ENCODE peak calls at places on chromosomes 2 and 18, in six cellular contexts. R is HCT116, D is right lobe of liver, E is endothelial cell of umbilical vein, X is Peyer's patch, Z is prostate gland. O is an unnamed sample.

GRCh38 chr2:104388296-104388695 is 465.6 kb upstream of the POU3F3 start:
- DNase-seq in E (no peak), Z (no peak), R (no peak), D (no peak), X (no peak), O (no peak)

GRCh38 chr2:20868377-20868776 is 45.5 kb upstream of the LDAH start:
- DNase-seq in Z (no peak), E (no peak), D (no peak), R (no peak), X (no peak), O (no peak)

GRCh38 chr2:239265681-239266435 is 135.0 kb downstream of the HDAC4 start:
- DNase-seq in D (no peak), R (no peak), X (peak), E (no peak), Z (no peak), O (no peak)

GRCh38 chr18:73511751-73512525 is 635.7 kb downstream of the FBXO15 start:
- DNase-seq in R (no peak), E (no peak), Z (no peak), X (no peak), D (no peak), O (no peak)

GRCh38 chr18:68498185-68498584 is 216.7 kb downstream of the TMX3 start:
- DNase-seq in R (no peak), X (no peak), Z (no peak), E (no peak), D (no peak), O (no peak)

GRCh38 chr2:226420646-226421045 is 379.0 kb downstream of the IRS1 start:
- DNase-seq in D (no peak), X (no peak), R (no peak), Z (no peak), E (no peak), O (no peak)

GRCh38 chr18:79587298-79588125 is 92.1 kb upstream of the CTDP1 start:
- DNase-seq in X (peak), E (no peak), Z (no peak), R (no peak), D (peak), O (peak)

GRCh38 chr18:79948719-79949411 is 2.6 kb downstream of the SLC66A2 start:
- DNase-seq in D (peak), Z (no peak), X (no peak), E (no peak), R (no peak), O (peak)

GRCh38 chr2:42493885-42494433 is at the start of gene KCNG3:
- DNase-seq in Z (peak), X (peak), D (peak), E (peak), R (no peak), O (peak)

GRCh38 chr2:96408631-96409542 is 73.3 kb downstream of the NCAPH start:
- DNase-seq in X (no peak), R (no peak), D (no peak), E (no peak), Z (peak), O (no peak)

GRCh38 chr2:21700644-21701043 is 576.9 kb downstream of the TDRD15 start:
- DNase-seq in Z (no peak), R (no peak), E (no peak), X (no peak), D (no peak), O (no peak)

GRCh38 chr2:18339326-18339725 is 221.1 kb downstream of the RDH14 start:
- DNase-seq in D (no peak), R (no peak), E (peak), X (no peak), Z (no peak), O (no peak)

GRCh38 chr2:207239222-207239674 is 73.5 kb upstream of the KLF7 start:
- DNase-seq in Z (peak), E (peak), D (no peak), X (no peak), R (no peak), O (peak)

GRCh38 chr2:149799296-149799695 is 211.7 kb upstream of the MMADHC start:
- DNase-seq in R (peak), Z (no peak), X (no peak), E (peak), D (no peak), O (no peak)

GRCh38 chr2:189369566-189369965 is 71.7 kb upstream of the WDR75 start:
- DNase-seq in X (no peak), R (no peak), Z (no peak), E (peak), D (no peak), O (no peak)

GRCh38 chr2:239379641-239380170 is 21.1 kb downstream of the HDAC4 start:
- DNase-seq in Z (no peak), D (no peak), E (no peak), R (no peak), X (peak), O (no peak)

GRCh38 chr2:166900700-166901099 is 12.4 kb downstream of the XIRP2 start:
- DNase-seq in Z (no peak), D (no peak), X (no peak), R (no peak), E (no peak), O (no peak)

GRCh38 chr2:102449370-102449974 is 23.6 kb upstream of the SLC9A4 start:
- DNase-seq in D (no peak), E (peak), R (peak), Z (peak), X (no peak), O (peak)

GRCh38 chr2:22855761-22856184 is 529.2 kb upstream of the KLHL29 start:
- DNase-seq in E (no peak), Z (no peak), R (no peak), D (no peak), X (no peak), O (no peak)

GRCh38 chr2:136182315-136182714 is 64.4 kb upstream of the CXCR4 start:
- DNase-seq in D (no peak), X (no peak), Z (no peak), E (no peak), R (no peak), O (no peak)

GRCh38 chr2:233544079-233544690 is 22.4 kb downstream of the USP40 start:
- DNase-seq in X (peak), R (no peak), E (peak), Z (no peak), D (no peak), O (peak)

DNA sequence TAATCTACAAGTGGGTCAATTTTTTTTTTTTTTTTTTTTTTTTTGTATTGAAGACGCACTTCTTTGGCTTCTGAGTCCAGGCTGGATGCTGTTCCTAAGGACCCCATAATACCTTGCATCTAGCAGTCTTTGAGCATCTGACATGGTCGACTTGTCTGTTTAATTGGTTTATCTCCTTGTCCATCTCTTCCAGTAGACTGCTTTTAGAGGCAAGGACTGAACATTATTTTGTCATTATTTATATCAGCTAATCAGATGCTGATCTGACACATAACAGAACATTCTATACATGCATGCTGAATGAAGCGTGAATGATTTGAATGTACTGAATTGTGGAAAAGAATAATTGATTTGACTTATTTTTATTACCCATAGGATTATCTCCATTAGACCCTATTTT is 118.7 kb downstream of the CDH7 start:
- DNase-seq in D (no peak), X (no peak), E (no peak), R (no peak), Z (no peak), O (no peak)
- TF ChIP-seq CTCF in D (no peak), X (no peak), E (no peak), R (no peak), Z (no peak), O (no peak)

GRCh38 chr2:84830758-84831500 is 50.0 kb downstream of the TRABD2A start:
- DNase-seq in E (no peak), D (no peak), X (no peak), R (no peak), Z (no peak), O (no peak)

GRCh38 chr2:84832772-84833461 is 48.0 kb downstream of the TRABD2A start:
- DNase-seq in X (no peak), R (no peak), Z (no peak), D (no peak), E (no peak), O (peak)

GRCh38 chr2:84827978-84828575 is 52.8 kb downstream of the TRABD2A start:
- DNase-seq in D (no peak), X (no peak), E (no peak), R (no peak), Z (no peak), O (no peak)

GRCh38 chr2:84829693-84830092 is 51.2 kb downstream of the TRABD2A start:
- DNase-seq in R (no peak), Z (no peak), X (no peak), E (no peak), D (no peak), O (no peak)

DNA sequence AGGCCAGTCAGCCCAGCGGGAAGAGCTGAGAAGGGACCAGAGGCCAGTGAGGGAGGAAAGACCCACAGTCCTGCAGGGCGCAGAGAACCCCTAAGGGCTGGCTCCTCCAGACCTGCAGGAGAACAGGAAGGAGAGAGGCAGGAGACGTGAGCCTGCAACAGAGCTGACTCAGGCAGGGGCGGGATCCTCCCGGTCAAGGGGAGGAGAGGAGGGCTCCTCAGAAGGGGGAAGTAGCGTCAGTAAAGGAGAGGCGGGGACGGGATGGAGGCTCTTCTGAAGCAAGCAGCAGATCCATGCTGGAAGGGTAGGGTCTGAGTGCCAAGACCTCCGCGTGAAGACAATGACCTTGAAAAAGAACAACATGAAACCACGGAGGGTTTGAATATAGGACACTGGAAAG is 50.8 kb downstream of the TRABD2A start:
- DNase-seq in D (no peak), E (no peak), X (no peak), R (no peak), Z (no peak), O (peak)
- TF ChIP-seq POLR2A in D (no peak), E (no peak), X (no peak), R (no peak), Z (no peak), O (peak)

GRCh38 chr18:57220485-57220884 is 73.6 kb downstream of the BOD1L2 start:
- DNase-seq in Z (no peak), D (no peak), E (no peak), R (no peak), X (no peak), O (no peak)

GRCh38 chr18:57221084-57221483 is 74.2 kb downstream of the BOD1L2 start:
- DNase-seq in Z (no peak), E (no peak), X (no peak), R (no peak), D (no peak), O (no peak)

GRCh38 chr18:57218281-57218680 is 71.4 kb downstream of the BOD1L2 start:
- DNase-seq in Z (no peak), X (no peak), R (no peak), E (no peak), D (no peak), O (no peak)

GRCh38 chr18:57223160-57223870 is 76.4 kb downstream of the BOD1L2 start:
- DNase-seq in R (no peak), D (no peak), E (no peak), Z (no peak), X (no peak), O (no peak)
- TF ChIP-seq CTCF in R (no peak), D (no peak), E (no peak), Z (no peak), X (no peak), O (no peak)

GRCh38 chr2:88836351-88836750 is 144.9 kb downstream of the RPIA start:
- DNase-seq in Z (no peak), R (no peak), X (no peak), E (no peak), D (no peak), O (no peak)

GRCh38 chr2:88841224-88841929 is 149.9 kb downstream of the RPIA start:
- DNase-seq in X (no peak), D (no peak), R (no peak), Z (no peak), E (no peak), O (no peak)

GRCh38 chr2:88837511-88838160 is 146.2 kb downstream of the RPIA start:
- DNase-seq in X (no peak), E (no peak), Z (no peak), D (no peak), R (no peak), O (no peak)

GRCh38 chr2:88835726-88836125 is 144.3 kb downstream of the RPIA start:
- DNase-seq in E (no peak), X (no peak), Z (no peak), D (no peak), R (no peak), O (no peak)

DNA sequence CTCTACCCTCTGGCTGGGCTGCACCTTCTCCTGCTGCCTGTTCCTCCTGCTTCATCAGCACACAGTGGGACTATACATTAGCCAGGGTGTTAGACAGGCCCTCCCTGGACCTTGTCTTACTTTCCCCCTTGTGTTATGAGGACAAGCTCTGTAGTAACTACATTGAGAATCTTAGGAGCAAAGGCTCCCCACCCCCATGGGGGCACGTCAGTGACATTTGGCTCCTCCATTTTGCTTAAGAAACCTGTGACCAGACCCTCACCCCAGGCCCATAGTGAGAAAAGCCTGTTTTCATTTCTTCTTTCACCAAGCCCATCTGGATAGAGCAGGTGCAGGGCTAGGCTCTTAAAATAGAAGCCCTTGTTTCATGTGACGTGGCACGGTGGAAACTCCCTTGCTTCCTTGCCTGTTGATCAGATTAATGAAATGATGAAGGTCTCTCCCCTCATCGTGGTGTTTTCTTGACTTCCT is 146.7 kb downstream of the RPIA start:
- DNase-seq in D (no peak), R (no peak), X (no peak), E (no peak), Z (no peak), O (peak)
- TF ChIP-seq POLR2A in D (no peak), R (no peak), X (no peak), E (no peak), Z (no peak), O (no peak)

DNA sequence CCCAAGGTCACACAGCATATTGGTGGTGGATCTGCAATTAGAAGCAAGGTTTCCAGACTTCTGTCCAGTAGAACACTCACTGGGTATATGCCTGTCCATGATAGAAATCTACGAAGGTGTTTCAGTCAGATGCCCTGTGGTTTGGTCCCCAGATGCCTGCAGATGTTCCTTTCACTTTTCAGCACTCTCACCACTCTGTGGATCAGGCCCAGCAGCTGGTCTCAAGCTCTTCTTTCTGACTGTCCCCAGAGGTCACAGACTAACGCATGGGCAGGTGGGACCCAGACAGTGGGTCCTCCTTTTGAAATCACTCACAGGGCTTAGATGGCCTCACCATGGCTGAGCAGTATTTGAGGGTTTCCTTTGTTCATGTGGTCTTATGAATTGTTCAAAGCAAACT is 376.5 kb downstream of the ALK start:
- DNase-seq in Z (no peak), R (no peak), E (no peak), X (no peak), D (no peak), O (no peak)
- TF ChIP-seq CTCF in Z (no peak), R (no peak), E (no peak), X (no peak), D (no peak), O (no peak)

GRCh38 chr2:68438455-68439303 is 28.4 kb downstream of the FBXO48 start:
- DNase-seq in Z (no peak), E (no peak), D (no peak), X (no peak), R (no peak), O (no peak)
- TF ChIP-seq POLR2A in Z (no peak), E (no peak), D (no peak), X (no peak), R (no peak), O (no peak)

DNA sequence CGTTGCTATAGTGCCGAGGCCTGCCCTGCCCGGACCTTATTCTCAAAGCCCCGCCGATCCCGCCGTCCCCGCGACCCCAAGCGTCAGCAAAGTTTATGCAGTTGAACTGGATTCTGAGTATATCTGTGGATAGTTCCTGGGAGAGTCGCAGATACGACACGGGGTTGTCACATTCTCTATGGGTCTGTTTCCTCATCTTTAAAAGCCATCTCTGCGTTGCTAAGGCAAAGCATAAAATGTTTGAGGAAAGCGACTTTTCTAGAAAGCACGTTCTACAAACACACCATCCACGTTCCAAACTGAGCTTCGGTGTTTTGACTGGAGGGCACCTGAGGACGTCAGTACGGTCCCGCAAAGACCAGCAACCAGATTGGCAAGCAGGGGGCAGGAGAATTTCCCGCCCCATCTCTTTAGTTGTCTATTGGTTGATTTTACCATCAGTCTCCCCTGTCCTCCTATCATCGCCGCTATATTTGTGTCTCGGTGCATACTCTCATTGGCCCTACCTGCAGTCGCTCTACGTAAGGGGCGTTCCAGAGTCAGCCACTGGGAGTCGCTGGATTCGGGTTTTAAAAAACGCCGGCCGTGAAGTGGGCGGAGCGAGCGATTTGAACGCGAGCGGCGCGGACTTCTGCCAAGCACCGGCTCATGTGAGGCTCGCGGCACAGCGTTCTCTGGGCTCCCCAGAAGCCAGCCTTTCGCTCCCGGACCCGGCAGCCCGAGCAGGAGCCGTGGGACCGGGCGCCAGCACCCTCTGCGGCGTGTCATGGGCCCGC is at the start of gene CENPA:
- DNase-seq in X (peak), Z (peak), R (peak), E (peak), D (peak), O (peak)
- TF ChIP-seq CTCF in X (peak), Z (peak), R (peak), E (no peak), D (peak), O (peak)

DNA sequence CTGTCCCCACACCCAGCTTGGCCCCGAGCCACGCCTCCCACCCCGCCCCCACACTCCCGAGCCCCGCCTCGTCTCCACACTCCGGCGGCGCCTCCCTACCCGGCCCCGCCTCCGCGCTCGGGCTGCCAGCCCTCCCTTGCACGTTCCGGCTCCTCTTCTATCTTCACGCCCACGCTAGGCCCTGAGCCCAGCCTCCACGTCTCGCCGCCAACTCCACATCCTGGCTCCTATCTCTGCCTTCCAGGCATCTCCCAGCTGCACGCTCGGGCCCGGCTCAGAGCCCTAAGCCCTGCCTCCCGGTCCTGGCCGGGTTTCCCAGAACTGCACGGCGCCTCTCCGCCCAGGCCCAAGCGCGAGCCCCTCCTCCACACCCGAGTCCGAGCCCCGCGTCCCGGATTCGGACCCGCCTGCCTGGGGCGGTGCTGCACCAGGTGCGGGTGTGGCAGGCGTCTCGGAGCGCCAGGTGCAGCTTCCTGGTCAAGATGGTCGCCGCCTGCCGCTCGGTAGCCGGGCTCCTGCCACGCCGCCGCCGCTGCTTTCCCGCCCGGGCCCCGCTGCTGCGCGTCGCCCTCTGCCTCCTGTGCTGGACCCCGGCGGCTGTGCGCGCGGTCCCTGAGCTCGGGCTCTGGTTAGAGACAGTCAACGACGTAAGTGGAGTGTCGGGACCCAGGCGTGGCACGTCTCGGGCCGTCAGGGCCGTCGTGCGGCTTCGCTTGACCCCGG is at the start of gene TMEM87B:
- DNase-seq in Z (peak), X (peak), E (peak), R (peak), D (peak), O (peak)
- TF ChIP-seq POLR2A in Z (peak), X (peak), E (peak), R (no peak), D (peak), O (peak)